ENCODE peak calls at places on chromosome 7, in five cellular contexts. D is right cardiac atrium; L is CD4-positive, alpha-beta T cell; Z is PC-3; W is upper lobe of right lung. Q is an unnamed sample.

GRCh38 chr7:42522227-42522991 is 285.4 kb upstream of the GLI3 start:
- DNase-seq in Z (no peak), W (no peak), L (no peak), D (no peak), Q (no peak)

GRCh38 chr7:132463922-132464321 is 112.3 kb downstream of the PLXNA4 start:
- DNase-seq in D (no peak), L (no peak), Z (no peak), W (no peak), Q (no peak)

GRCh38 chr7:93622036-93622714 is 47.7 kb upstream of the CALCR start:
- DNase-seq in L (no peak), D (no peak), W (no peak), Z (peak; percentile 31), Q (no peak)

GRCh38 chr7:100562195-100563099 is 11.3 kb downstream of the SAP25 start:
- DNase-seq in L (no peak), D (no peak), W (peak; percentile 63), Z (no peak), Q (no peak)

GRCh38 chr7:31003721-31004120 is 40.0 kb downstream of the GHRHR start:
- DNase-seq in L (no peak), D (no peak), W (no peak), Z (peak; percentile 19), Q (no peak)

GRCh38 chr7:92848441-92848840 is 12.1 kb upstream of the CDK6 start:
- DNase-seq in D (no peak), L (no peak), W (no peak), Z (no peak), Q (no peak)

GRCh38 chr7:90958669-90959068 is 305.6 kb upstream of the FZD1 start:
- DNase-seq in Z (no peak), L (no peak), W (no peak), D (no peak), Q (no peak)

GRCh38 chr7:46864711-46865110 is 717.2 kb downstream of the TNS3 start:
- DNase-seq in L (no peak), W (no peak), D (no peak), Z (no peak), Q (no peak)

GRCh38 chr7:100626530-100627237 is 14.3 kb downstream of the MOSPD3 start:
- DNase-seq in W (peak; percentile 89), Z (peak; percentile 84), D (peak; percentile 94), L (peak; percentile 86), Q (peak; percentile 87)

GRCh38 chr7:128879461-128879938 is 16.8 kb downstream of the ATP6V1F start:
- DNase-seq in L (no peak), Z (peak; percentile 9), D (no peak), W (peak; percentile 59), Q (no peak)

GRCh38 chr7:2000153-2000687 is 232.5 kb downstream of the MAD1L1 start:
- DNase-seq in D (peak; percentile 57), W (no peak), L (no peak), Z (no peak), Q (no peak)

GRCh38 chr7:42126475-42127231 is 110.4 kb downstream of the GLI3 start:
- DNase-seq in Z (no peak), D (no peak), W (no peak), L (no peak), Q (no peak)

GRCh38 chr7:152402384-152403250 is 33.2 kb downstream of the KMT2C start:
- DNase-seq in L (no peak), W (no peak), D (no peak), Z (peak; percentile 63), Q (no peak)

GRCh38 chr7:121271916-121272315 is 56.9 kb upstream of the WNT16 start:
- DNase-seq in W (no peak), Z (no peak), L (no peak), D (no peak), Q (no peak)

GRCh38 chr7:7354674-7355073 is 172.3 kb downstream of the C1GALT1 start:
- DNase-seq in W (no peak), D (no peak), L (no peak), Z (peak; percentile 84), Q (no peak)

GRCh38 chr7:13057462-13058200 is 370.2 kb downstream of the ARL4A start:
- DNase-seq in L (no peak), W (no peak), D (no peak), Z (no peak), Q (no peak)

GRCh38 chr7:134799387-134799786 is 20.0 kb downstream of the CALD1 start:
- DNase-seq in D (no peak), Z (no peak), L (no peak), W (no peak), Q (no peak)

GRCh38 chr7:123410273-123410928 is 124.0 kb downstream of the IQUB start:
- DNase-seq in L (no peak), D (peak; percentile 42), Z (peak; percentile 66), W (no peak), Q (no peak)

GRCh38 chr7:50152486-50152885 is 59.4 kb upstream of the ZPBP start:
- DNase-seq in W (no peak), Z (no peak), D (no peak), L (no peak), Q (no peak)

GRCh38 chr7:153188630-153189029 is 429.1 kb downstream of the ACTR3B start:
- DNase-seq in W (no peak), Z (no peak), D (no peak), L (no peak), Q (no peak)

GRCh38 chr7:130901209-130901783 is 167.3 kb upstream of the KLF14 start:
- DNase-seq in D (peak; percentile 80), L (no peak), Z (peak; percentile 83), W (peak; percentile 90), Q (no peak)

GRCh38 chr7:94182066-94182465 is 177.9 kb upstream of the BET1 start:
- DNase-seq in W (no peak), L (no peak), Z (peak; percentile 80), D (no peak), Q (no peak)

GRCh38 chr7:48108959-48109847 is 20.1 kb downstream of the UPP1 start:
- DNase-seq in Z (no peak), L (no peak), W (no peak), D (no peak), Q (no peak)

GRCh38 chr7:9204571-9204970 is 771.2 kb downstream of the NXPH1 start:
- DNase-seq in D (no peak), L (no peak), W (no peak), Z (no peak), Q (no peak)

GRCh38 chr7:88312061-88312663 is 5.5 kb upstream of the STEAP4 start:
- DNase-seq in D (peak; percentile 88), W (no peak), Z (no peak), L (no peak), Q (no peak)

GRCh38 chr7:135169141-135169935 is 1.2 kb downstream of the CYREN start:
- DNase-seq in L (peak; percentile 48), D (peak; percentile 69), W (no peak), Z (peak; percentile 82), Q (peak; percentile 45)

GRCh38 chr7:22866965-22867364 is 44.3 kb upstream of the TOMM7 start:
- DNase-seq in L (no peak), D (no peak), Z (no peak), W (no peak), Q (no peak)

GRCh38 chr7:40673285-40673684 is 538.5 kb downstream of the SUGCT start:
- DNase-seq in L (no peak), Z (peak; percentile 79), W (no peak), D (no peak), Q (no peak)

GRCh38 chr7:106604303-106604918 is 56.5 kb downstream of the CCDC71L start:
- DNase-seq in L (no peak), D (no peak), W (no peak), Z (no peak), Q (peak; percentile 23)

GRCh38 chr7:143882611-143883078 is 19.3 kb downstream of the TCAF1 start:
- DNase-seq in D (peak; percentile 91), Z (no peak), L (no peak), W (peak; percentile 72), Q (no peak)

GRCh38 chr7:12305502-12305901 is 94.4 kb downstream of the TMEM106B start:
- DNase-seq in Z (no peak), W (no peak), L (no peak), D (no peak), Q (no peak)

GRCh38 chr7:29156798-29157461 is 10.6 kb upstream of the CPVL start:
- DNase-seq in W (no peak), Z (no peak), L (no peak), D (no peak), Q (no peak)

GRCh38 chr7:123367508-123368122 is 166.8 kb downstream of the IQUB start:
- DNase-seq in W (no peak), Z (peak; percentile 63), L (no peak), D (no peak), Q (no peak)

GRCh38 chr7:99729501-99730261 is 5.3 kb downstream of the CYP3A7 start:
- DNase-seq in D (no peak), W (no peak), L (no peak), Z (peak; percentile 68), Q (no peak)

GRCh38 chr7:112138453-112138852 is 67.7 kb downstream of the DOCK4 start:
- DNase-seq in W (no peak), D (no peak), Z (no peak), L (no peak), Q (no peak)

GRCh38 chr7:34463830-34464229 is 194.2 kb upstream of the NPSR1 start:
- DNase-seq in W (no peak), D (no peak), Z (peak; percentile 83), L (no peak), Q (no peak)

GRCh38 chr7:146510088-146510680 is 393.6 kb downstream of the CNTNAP2 start:
- DNase-seq in W (no peak), L (no peak), D (no peak), Z (no peak), Q (no peak)

GRCh38 chr7:80044796-80045195 is 89.8 kb upstream of the GNAI1 start:
- DNase-seq in Z (no peak), W (no peak), D (no peak), L (no peak), Q (no peak)
- H3K9me3 ChIP-seq in Z (no peaks in the 10 kb centered on the region), W (no peaks in the 10 kb centered on the region), D (no peaks in the 10 kb centered on the region), L (no peaks in the 10 kb centered on the region), Q (no peaks in the 10 kb centered on the region)

GRCh38 chr7:105230486-105230885 is 158.2 kb downstream of the SRPK2 start:
- DNase-seq in D (no peak), Z (no peak), L (no peak), W (no peak), Q (no peak)
- H3K9me3 ChIP-seq in D (no peaks in the 10 kb centered on the region), Z (no peaks in the 10 kb centered on the region), L (no peaks in the 10 kb centered on the region), W (no peaks in the 10 kb centered on the region), Q (no peaks in the 10 kb centered on the region)

DNA sequence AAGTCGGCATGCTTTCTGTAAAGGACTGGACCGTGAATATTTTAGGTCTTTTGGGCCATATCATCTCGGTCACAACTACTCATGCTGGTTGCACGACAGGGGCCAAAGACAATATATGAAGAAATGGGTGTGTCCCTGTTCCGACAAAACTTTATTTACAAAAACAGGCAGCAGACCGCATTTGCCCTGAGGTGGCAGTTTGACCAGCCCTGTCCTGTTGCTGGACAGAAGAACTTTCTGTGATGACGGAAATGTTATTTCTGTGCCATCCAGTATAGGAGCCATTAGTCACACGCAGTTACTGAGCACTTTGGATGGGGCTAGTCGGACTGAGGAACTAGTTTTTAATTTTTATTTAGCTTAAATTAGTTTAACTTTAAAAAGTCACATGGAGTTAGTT is 112.8 kb upstream of the CARD11 start:
- DNase-seq in D (no peak), W (peak; percentile 15), Z (peak; percentile 78), L (no peak), Q (no peak)
- H3K9me3 ChIP-seq in D (no peaks in the 10 kb centered on the region), W (no peaks in the 10 kb centered on the region), Z (no peaks in the 10 kb centered on the region), L (no peaks in the 10 kb centered on the region), Q (no peaks in the 10 kb centered on the region)

GRCh38 chr7:75980126-75980864 is 14.1 kb downstream of the TMEM120A start:
- DNase-seq in Z (no peak), D (peak; percentile 78), W (peak; percentile 64), L (no peak), Q (no peak)
- H3K9me3 ChIP-seq in Z (no peaks in the 10 kb centered on the region), D (no peaks in the 10 kb centered on the region), W (no peaks in the 10 kb centered on the region), L (no peaks in the 10 kb centered on the region), Q (no peaks in the 10 kb centered on the region)